ENCODE peak calls at places on chromosomes 7 and 10, in four cellular contexts. T is PC-3, B is HCT116, U is neural progenitor cell. Z is an unnamed sample.

GRCh38 chr10:80600251-80600650 is 62.5 kb downstream of the SH2D4B start:
- DNase-seq in B (no peak), T (no peak), U (no peak), Z (no peak)

GRCh38 chr7:28605427-28605826 is 193.1 kb downstream of the CREB5 start:
- DNase-seq in U (no peak), T (no peak), B (no peak), Z (no peak)

GRCh38 chr7:42197391-42197790 is 39.6 kb downstream of the GLI3 start:
- DNase-seq in U (peak), B (no peak), T (no peak), Z (no peak)

GRCh38 chr10:91864099-91864498 is 45.2 kb downstream of the FGFBP3 start:
- DNase-seq in B (no peak), T (peak), U (no peak), Z (no peak)

GRCh38 chr7:158944195-158944594 is 87.8 kb downstream of the DYNC2I1 start:
- DNase-seq in U (no peak), B (no peak), T (no peak), Z (no peak)

GRCh38 chr7:74627699-74628411 is 29.7 kb upstream of the GTF2I start:
- DNase-seq in T (no peak), U (peak), B (no peak), Z (no peak)

GRCh38 chr10:43491855-43492254 is 54.9 kb downstream of the ZNF487 start:
- DNase-seq in U (no peak), T (no peak), B (no peak), Z (no peak)

GRCh38 chr7:150324366-150324961 is 1.1 kb upstream of the ACTR3C start:
- DNase-seq in T (no peak), U (no peak), B (no peak), Z (no peak)

GRCh38 chr10:11414314-11415038 is 197.0 kb downstream of the USP6NL start:
- DNase-seq in T (no peak), U (no peak), B (no peak), Z (no peak)

GRCh38 chr10:104642311-104643022 is 1.4 kb downstream of the SORCS3 start:
- DNase-seq in B (no peak), U (peak), T (no peak), Z (no peak)

GRCh38 chr10:103566536-103566935 is 73.0 kb downstream of the NEURL1 start:
- DNase-seq in B (no peak), T (no peak), U (no peak), Z (no peak)

GRCh38 chr7:149125189-149125863 is 798 bp downstream of the ZNF425 start:
- DNase-seq in B (no peak), U (no peak), T (no peak), Z (peak)

GRCh38 chr7:70545214-70545613 is 586.7 kb upstream of the GALNT17 start:
- DNase-seq in U (no peak), B (no peak), T (no peak), Z (no peak)

GRCh38 chr10:132455441-132455971 is 58.5 kb downstream of the PWWP2B start:
- DNase-seq in B (no peak), U (no peak), T (no peak), Z (no peak)

GRCh38 chr7:50208335-50208982 is 96.1 kb upstream of the IKZF1 start:
- DNase-seq in U (no peak), B (no peak), T (no peak), Z (no peak)

DNA sequence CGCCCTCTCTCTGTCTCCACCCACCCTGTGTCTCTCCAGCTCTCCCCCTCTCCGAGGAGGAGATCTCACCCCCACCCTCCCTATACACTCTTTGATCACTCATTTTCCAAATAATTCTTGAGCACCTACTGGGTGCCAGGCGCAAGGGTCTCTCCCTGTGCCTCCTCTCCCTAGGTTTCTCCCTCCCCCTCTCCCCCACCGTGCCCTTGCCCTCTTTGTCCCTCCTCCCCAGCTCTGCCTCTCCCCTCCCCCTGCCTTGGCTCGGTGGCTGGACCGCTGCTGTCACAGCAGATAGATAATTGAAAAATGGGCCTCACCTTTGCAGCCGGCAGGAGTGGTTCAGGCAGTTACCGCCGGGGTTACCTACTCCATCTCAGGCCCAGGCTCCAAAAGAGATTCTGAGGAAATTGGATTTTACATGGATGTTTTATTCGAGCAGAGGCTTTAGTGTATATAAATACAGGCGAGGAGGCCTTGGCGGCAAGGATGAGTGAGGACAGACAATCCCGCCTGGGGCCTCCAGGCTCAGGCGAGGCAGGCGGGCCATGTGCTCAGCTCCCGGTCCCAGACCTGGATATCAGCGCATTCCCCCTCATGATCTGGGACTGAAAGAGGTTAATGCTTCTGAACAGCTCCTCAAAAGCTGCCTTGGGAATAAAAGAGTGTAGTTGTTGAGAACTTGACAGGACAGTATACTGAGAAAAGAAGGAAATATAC is 60.8 kb upstream of the BTRC start:
- DNase-seq in U (peak), B (no peak), T (no peak), Z (no peak)
- TF ChIP-seq EZH2phosphoT487 in U (no peak), B (no peak), T (no peak), Z (no peak)

DNA sequence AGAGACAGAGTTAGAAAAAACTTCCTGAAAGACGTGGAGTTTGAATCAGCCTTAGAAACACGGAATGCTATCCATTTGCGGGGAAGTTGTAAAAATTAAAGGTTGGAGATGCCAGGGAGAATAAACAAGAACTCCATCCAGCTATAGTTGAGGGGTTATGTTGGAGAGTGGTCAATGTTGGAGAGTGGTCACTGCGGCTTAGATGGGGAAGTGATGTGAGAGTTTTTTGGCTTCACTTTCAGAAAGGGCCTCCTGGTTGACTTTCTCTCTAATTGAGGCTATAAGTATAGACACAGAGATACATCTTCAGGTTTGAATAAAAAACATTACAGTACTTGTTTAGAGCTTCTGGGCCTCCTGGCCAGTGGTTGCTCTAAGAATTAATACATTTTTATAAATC is 675 bp downstream of the CC2D2B start:
- DNase-seq in U (no peak), T (no peak), B (no peak), Z (no peak)
- H3K4me3 ChIP-seq in U (no peak), T (no peak), B (peak), Z (peak)

DNA sequence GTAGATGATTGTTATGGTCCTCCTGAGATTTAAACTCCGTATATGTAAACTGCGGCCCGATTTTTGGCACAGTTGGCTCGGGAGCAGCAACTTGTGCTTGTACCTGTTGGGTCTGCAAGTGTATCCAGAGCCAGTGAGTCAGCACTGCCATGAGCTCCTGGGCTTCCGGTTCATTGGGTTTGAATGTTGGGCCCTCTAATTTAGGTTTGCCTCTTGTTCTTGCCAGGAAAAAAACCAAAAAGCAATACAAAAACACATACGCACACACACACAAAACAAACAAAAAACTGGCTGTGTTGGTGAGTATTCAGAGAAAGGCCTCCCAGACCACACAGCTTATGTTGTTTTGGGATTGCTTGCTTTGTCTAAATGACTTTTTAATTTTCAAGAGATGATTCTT is 26.3 kb downstream of the SND1 start:
- DNase-seq in U (peak), B (no peak), T (peak), Z (no peak)
- TF ChIP-seq EZH2phosphoT487 in U (no peak), B (no peak), T (no peak), Z (no peak)

DNA sequence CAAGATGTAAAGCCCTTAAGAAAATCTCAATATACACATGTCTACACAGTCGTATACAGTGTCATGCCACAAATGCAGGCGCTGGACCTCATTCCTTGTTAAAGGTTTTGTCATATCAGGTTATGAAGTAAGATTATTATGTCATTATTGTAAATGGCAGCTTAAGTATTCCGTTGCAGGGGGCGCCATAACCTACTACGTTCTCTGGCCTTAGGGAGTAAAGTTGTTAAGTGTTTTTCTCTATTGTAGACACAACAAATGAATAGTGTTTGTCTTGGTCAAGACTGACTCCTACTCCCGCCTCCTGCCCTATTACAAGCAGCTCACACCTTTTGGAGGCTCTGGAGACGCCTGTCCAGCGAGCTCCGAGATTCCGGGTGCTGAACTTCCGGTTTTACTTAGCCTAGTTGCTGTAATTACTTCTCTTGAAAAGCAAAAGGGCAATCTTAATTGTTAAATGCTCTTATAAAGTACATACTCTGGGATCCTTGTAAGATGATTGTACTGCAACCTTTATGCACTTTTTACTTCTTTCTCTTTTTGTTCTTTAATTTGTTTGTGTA is 984 bp downstream of the GATAD1 start:
- DNase-seq in U (peak), T (peak), B (peak), Z (peak)
- H3K4me3 ChIP-seq in U (peak), T (peak), B (peak), Z (peak)

Z was measured in MM.1S.